ENCODE peak calls at places on chromosome 14, in seven cellular contexts. One of them, this sample, is unnamed.
A peak's percentile ranks its signal among the peaks of the same experiment; 100 is the strongest.

GRCh38 chr14:98069712-98070133 is 1202.3 kb downstream of the BCL11B start:
- DNase-seq in ovary: no peak
- DNase-seq in fibroblast of lung: no peak
- DNase-seq in CD4-positive, alpha-beta T cell: no peak
- DNase-seq in body of pancreas: peak; percentile 14
- DNase-seq in adrenal gland: no peak
- DNase-seq in pancreas: peak; percentile 25
- DNase-seq in this sample: peak; percentile 55

GRCh38 chr14:64337901-64338615 is 43.9 kb upstream of the ESR2 start:
- DNase-seq in ovary: no peak
- DNase-seq in fibroblast of lung: peak; percentile 54
- DNase-seq in CD4-positive, alpha-beta T cell: no peak
- DNase-seq in body of pancreas: peak; percentile 64
- DNase-seq in adrenal gland: peak; percentile 65
- DNase-seq in pancreas: peak; percentile 80
- DNase-seq in this sample: peak; percentile 32

GRCh38 chr14:73712540-73713141 is 1.5 kb downstream of the PNMA1 start:
- DNase-seq in ovary: no peak
- DNase-seq in fibroblast of lung: no peak
- DNase-seq in CD4-positive, alpha-beta T cell: peak; percentile 18
- DNase-seq in body of pancreas: no peak
- DNase-seq in adrenal gland: no peak
- DNase-seq in pancreas: no peak
- DNase-seq in this sample: peak; percentile 26

GRCh38 chr14:35174342-35174741 is 52.0 kb downstream of the PRORP start:
- DNase-seq in ovary: no peak
- DNase-seq in fibroblast of lung: no peak
- DNase-seq in CD4-positive, alpha-beta T cell: no peak
- DNase-seq in body of pancreas: no peak
- DNase-seq in adrenal gland: no peak
- DNase-seq in pancreas: no peak
- DNase-seq in this sample: no peak

GRCh38 chr14:50794063-50794645 is 36.8 kb downstream of the NIN start:
- DNase-seq in ovary: no peak
- DNase-seq in fibroblast of lung: no peak
- DNase-seq in CD4-positive, alpha-beta T cell: no peak
- DNase-seq in body of pancreas: no peak
- DNase-seq in adrenal gland: no peak
- DNase-seq in pancreas: no peak
- DNase-seq in this sample: no peak

GRCh38 chr14:20628063-20628854 is 13.2 kb downstream of the OR6S1 start:
- DNase-seq in ovary: no peak
- DNase-seq in fibroblast of lung: no peak
- DNase-seq in CD4-positive, alpha-beta T cell: no peak
- DNase-seq in body of pancreas: no peak
- DNase-seq in adrenal gland: no peak
- DNase-seq in pancreas: no peak
- DNase-seq in this sample: no peak

GRCh38 chr14:97944380-97944779 is 1147.2 kb downstream of the VRK1 start:
- DNase-seq in ovary: no peak
- DNase-seq in fibroblast of lung: no peak
- DNase-seq in CD4-positive, alpha-beta T cell: no peak
- DNase-seq in body of pancreas: no peak
- DNase-seq in adrenal gland: no peak
- DNase-seq in pancreas: no peak
- DNase-seq in this sample: no peak

GRCh38 chr14:95025218-95025617 is 132.1 kb downstream of the DICER1 start:
- DNase-seq in ovary: no peak
- DNase-seq in fibroblast of lung: no peak
- DNase-seq in CD4-positive, alpha-beta T cell: no peak
- DNase-seq in body of pancreas: no peak
- DNase-seq in adrenal gland: no peak
- DNase-seq in pancreas: no peak
- DNase-seq in this sample: no peak

GRCh38 chr14:100334904-100335303 is 11.8 kb downstream of the SLC25A47 start:
- DNase-seq in ovary: no peak
- DNase-seq in fibroblast of lung: no peak
- DNase-seq in CD4-positive, alpha-beta T cell: no peak
- DNase-seq in body of pancreas: no peak
- DNase-seq in adrenal gland: no peak
- DNase-seq in pancreas: peak; percentile 27
- DNase-seq in this sample: no peak

GRCh38 chr14:93592786-93593185 is 162.0 kb downstream of the UNC79 start:
- DNase-seq in ovary: no peak
- DNase-seq in fibroblast of lung: no peak
- DNase-seq in CD4-positive, alpha-beta T cell: no peak
- DNase-seq in body of pancreas: no peak
- DNase-seq in adrenal gland: no peak
- DNase-seq in pancreas: no peak
- DNase-seq in this sample: no peak

GRCh38 chr14:106442857-106443256 is 916.5 kb downstream of the TMEM121 start:
- DNase-seq in ovary: no peak
- DNase-seq in fibroblast of lung: no peak
- DNase-seq in CD4-positive, alpha-beta T cell: peak; percentile 35
- DNase-seq in body of pancreas: no peak
- DNase-seq in adrenal gland: no peak
- DNase-seq in pancreas: no peak
- DNase-seq in this sample: no peak

GRCh38 chr14:73789996-73790581 is 61.5 kb upstream of the PTGR2 start:
- DNase-seq in ovary: peak; percentile 68
- DNase-seq in fibroblast of lung: peak; percentile 98
- DNase-seq in CD4-positive, alpha-beta T cell: no peak
- DNase-seq in body of pancreas: no peak
- DNase-seq in adrenal gland: peak; percentile 91
- DNase-seq in pancreas: no peak
- DNase-seq in this sample: peak; percentile 86

GRCh38 chr14:79661762-79662161 is 549.5 kb downstream of the DIO2 start:
- DNase-seq in ovary: no peak
- DNase-seq in fibroblast of lung: no peak
- DNase-seq in CD4-positive, alpha-beta T cell: no peak
- DNase-seq in body of pancreas: no peak
- DNase-seq in adrenal gland: no peak
- DNase-seq in pancreas: no peak
- DNase-seq in this sample: no peak

GRCh38 chr14:63050694-63051093 is 5.4 kb upstream of the KCNH5 start:
- DNase-seq in ovary: no peak
- DNase-seq in fibroblast of lung: no peak
- DNase-seq in CD4-positive, alpha-beta T cell: no peak
- DNase-seq in body of pancreas: no peak
- DNase-seq in adrenal gland: no peak
- DNase-seq in pancreas: no peak
- DNase-seq in this sample: no peak

GRCh38 chr14:69850736-69851112 is 28.5 kb upstream of the SMOC1 start:
- DNase-seq in ovary: no peak
- DNase-seq in fibroblast of lung: no peak
- DNase-seq in CD4-positive, alpha-beta T cell: no peak
- DNase-seq in body of pancreas: no peak
- DNase-seq in adrenal gland: no peak
- DNase-seq in pancreas: no peak
- DNase-seq in this sample: no peak
- H3K27me3 ChIP-seq in ovary: no peaks in the 10 kb centered on the region
- H3K27me3 ChIP-seq in fibroblast of lung: no peaks in the 10 kb centered on the region
- H3K27me3 ChIP-seq in CD4-positive, alpha-beta T cell: no peaks in the 10 kb centered on the region
- H3K27me3 ChIP-seq in body of pancreas: no peaks in the 10 kb centered on the region
- H3K27me3 ChIP-seq in adrenal gland: peaks cover 4% of the 10 kb centered on the region
- H3K27me3 ChIP-seq in pancreas: no peaks in the 10 kb centered on the region
- H3K27me3 ChIP-seq in this sample: no peaks in the 10 kb centered on the region

DNA sequence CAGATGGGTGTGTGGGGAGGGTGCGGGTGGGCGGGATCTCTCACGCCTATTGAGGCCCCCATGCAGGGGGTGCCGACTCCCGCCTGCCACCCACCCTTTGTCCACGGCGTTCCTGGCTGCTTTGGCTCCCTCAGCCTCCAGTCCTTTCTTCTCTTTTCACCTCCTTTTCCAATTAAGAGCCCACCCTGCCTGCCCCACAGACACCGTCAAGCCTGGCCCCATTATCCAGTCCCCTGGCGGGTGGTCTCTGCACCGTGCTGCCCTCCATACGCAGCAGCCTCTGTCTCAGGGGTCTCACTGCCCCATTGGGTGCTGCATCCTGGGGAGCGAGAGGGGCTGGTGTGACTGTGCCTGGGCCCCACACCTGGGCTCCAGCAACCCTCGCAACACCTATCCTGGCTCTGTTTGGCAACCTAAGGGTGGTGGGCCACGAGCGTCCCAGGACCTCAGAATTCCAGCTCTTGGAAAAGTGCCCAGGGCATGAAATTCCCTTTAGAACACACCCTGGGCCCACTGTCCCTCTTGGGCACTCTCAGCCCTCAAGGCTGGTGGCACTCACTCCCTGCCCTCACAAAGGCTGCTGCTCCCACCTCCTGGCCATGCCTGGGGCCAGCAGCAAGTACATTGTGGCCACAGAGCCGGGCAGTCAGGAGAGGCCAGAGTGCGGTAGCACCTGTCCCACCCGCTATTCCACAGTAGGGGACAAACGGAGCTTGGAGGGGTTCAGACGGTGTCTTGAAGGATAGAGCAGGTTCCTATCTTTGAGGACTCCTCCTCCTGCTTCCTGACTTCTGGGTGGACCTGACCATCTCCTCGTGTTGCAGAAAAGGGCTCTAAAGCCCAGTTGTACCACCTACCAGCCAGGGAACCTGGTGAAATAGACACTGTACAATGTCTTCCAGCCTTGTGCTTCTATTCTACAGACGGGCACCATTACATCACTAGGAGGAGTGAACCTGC is 114.1 kb downstream of the KIF26A start:
- DNase-seq in ovary: no peak
- DNase-seq in fibroblast of lung: no peak
- DNase-seq in CD4-positive, alpha-beta T cell: no peak
- DNase-seq in body of pancreas: no peak
- DNase-seq in adrenal gland: peak; percentile 36
- DNase-seq in pancreas: peak; percentile 47
- DNase-seq in this sample: no peak
- H3K9me3 ChIP-seq in ovary: no peaks in the 10 kb centered on the region
- H3K9me3 ChIP-seq in fibroblast of lung: no peaks in the 10 kb centered on the region
- H3K9me3 ChIP-seq in CD4-positive, alpha-beta T cell: no peaks in the 10 kb centered on the region
- H3K9me3 ChIP-seq in body of pancreas: no peaks in the 10 kb centered on the region
- H3K9me3 ChIP-seq in adrenal gland: no peaks in the 10 kb centered on the region
- H3K9me3 ChIP-seq in pancreas: no peaks in the 10 kb centered on the region
- H3K9me3 ChIP-seq in this sample: no peaks in the 10 kb centered on the region

DNA sequence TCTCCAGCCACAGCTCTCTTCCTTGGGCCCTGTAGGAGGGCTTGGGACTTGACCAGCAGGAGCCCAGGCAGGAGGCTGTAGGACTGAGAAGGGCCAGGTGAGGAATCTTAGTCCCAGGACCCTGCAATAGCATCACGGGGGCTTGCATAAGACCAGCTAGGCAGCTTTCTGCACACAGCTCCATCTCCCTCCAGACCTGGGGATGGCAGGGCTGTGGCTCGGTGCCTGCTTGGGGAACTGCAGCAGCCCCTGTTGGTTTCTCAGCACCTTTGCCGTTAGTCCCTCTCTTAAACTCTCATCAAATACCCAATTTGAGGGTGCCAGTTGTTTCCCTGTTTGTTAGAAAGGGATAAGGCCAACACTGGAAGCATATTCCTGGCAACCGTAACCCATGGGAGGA is 14.3 kb downstream of the DIO3 start:
- DNase-seq in ovary: no peak
- DNase-seq in fibroblast of lung: no peak
- DNase-seq in CD4-positive, alpha-beta T cell: no peak
- DNase-seq in body of pancreas: no peak
- DNase-seq in adrenal gland: no peak
- DNase-seq in pancreas: peak; percentile 21
- DNase-seq in this sample: no peak
- H3K27me3 ChIP-seq in ovary: no peaks in the 10 kb centered on the region
- H3K27me3 ChIP-seq in fibroblast of lung: no peaks in the 10 kb centered on the region
- H3K27me3 ChIP-seq in CD4-positive, alpha-beta T cell: no peaks in the 10 kb centered on the region
- H3K27me3 ChIP-seq in body of pancreas: no peaks in the 10 kb centered on the region
- H3K27me3 ChIP-seq in adrenal gland: peaks cover 2% of the 10 kb centered on the region
- H3K27me3 ChIP-seq in pancreas: peaks cover 7% of the 10 kb centered on the region
- H3K27me3 ChIP-seq in this sample: no peaks in the 10 kb centered on the region

GRCh38 chr14:37213016-37213415 is 15.3 kb downstream of the MIPOL1 start:
- DNase-seq in ovary: no peak
- DNase-seq in fibroblast of lung: no peak
- DNase-seq in CD4-positive, alpha-beta T cell: no peak
- DNase-seq in body of pancreas: no peak
- DNase-seq in adrenal gland: no peak
- DNase-seq in pancreas: no peak
- DNase-seq in this sample: no peak

GRCh38 chr14:37210448-37210847 is 12.7 kb downstream of the MIPOL1 start:
- DNase-seq in ovary: no peak
- DNase-seq in fibroblast of lung: no peak
- DNase-seq in CD4-positive, alpha-beta T cell: no peak
- DNase-seq in body of pancreas: no peak
- DNase-seq in adrenal gland: no peak
- DNase-seq in pancreas: no peak
- DNase-seq in this sample: no peak

GRCh38 chr14:37221073-37221472 is 23.3 kb downstream of the MIPOL1 start:
- DNase-seq in ovary: no peak
- DNase-seq in fibroblast of lung: no peak
- DNase-seq in CD4-positive, alpha-beta T cell: no peak
- DNase-seq in body of pancreas: no peak
- DNase-seq in adrenal gland: no peak
- DNase-seq in pancreas: no peak
- DNase-seq in this sample: no peak

DNA sequence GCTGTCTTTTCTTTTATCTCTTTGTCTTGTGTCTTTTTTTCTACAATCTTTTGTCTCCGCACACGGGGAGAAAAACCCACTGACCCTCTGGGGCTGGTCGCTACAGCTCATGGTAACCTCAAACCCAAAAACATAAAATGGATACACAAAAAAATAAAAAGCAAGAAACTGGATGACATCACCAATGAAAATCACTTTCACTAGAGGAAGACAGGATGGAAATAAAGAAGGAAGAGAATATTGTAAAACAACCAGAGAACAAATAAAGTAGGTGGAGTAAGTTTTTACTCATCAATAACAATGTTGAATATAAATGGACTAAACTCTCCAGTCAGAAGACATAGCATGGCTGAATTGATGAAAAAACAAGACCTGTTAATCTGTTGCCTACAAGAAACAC is 17.6 kb downstream of the MIPOL1 start:
- DNase-seq in ovary: no peak
- DNase-seq in fibroblast of lung: no peak
- DNase-seq in CD4-positive, alpha-beta T cell: no peak
- DNase-seq in body of pancreas: no peak
- DNase-seq in adrenal gland: no peak
- DNase-seq in pancreas: no peak
- DNase-seq in this sample: no peak
- H3K9me3 ChIP-seq in ovary: no peaks in the 10 kb centered on the region
- H3K9me3 ChIP-seq in fibroblast of lung: no peaks in the 10 kb centered on the region
- H3K9me3 ChIP-seq in CD4-positive, alpha-beta T cell: no peaks in the 10 kb centered on the region
- H3K9me3 ChIP-seq in body of pancreas: no peaks in the 10 kb centered on the region
- H3K9me3 ChIP-seq in adrenal gland: no peaks in the 10 kb centered on the region
- H3K9me3 ChIP-seq in pancreas: no peaks in the 10 kb centered on the region
- H3K9me3 ChIP-seq in this sample: no peaks in the 10 kb centered on the region

DNA sequence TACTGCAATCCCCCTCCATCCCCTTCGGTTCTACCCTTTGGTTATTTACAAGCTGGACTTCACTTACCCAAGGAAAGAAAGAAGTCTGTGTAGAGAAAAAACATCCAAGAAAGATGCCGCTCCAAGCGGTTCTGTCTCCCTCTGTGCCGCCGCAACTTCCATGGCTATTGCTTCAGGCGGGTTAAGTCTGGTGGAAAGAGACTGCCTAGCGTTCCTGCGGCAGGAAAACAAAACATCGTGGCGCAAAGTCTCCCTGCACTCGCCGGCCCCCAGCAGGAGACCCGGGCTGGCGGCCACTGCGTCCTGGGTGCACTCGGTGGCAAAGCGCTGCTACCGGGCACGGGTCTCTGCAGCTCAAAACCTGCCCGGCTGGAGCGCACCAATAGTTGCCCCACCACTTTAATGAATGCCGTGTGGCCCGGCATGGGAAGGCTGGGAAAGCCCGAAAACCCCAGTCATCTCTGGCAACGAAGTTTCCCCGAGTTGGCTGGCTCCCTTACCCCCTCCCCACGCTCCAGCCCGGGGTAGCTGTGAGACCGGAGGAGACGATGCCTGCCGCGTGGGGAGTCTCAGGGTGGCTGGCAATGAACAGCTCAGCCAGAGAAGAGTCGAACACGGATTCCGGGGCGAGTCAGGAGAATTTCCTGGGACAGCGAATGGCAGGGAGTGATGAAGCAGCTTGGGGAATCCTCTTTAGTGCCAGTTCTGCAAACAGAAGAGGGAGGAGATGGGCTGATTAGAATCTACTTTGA is 3.5 kb upstream of the KCNK10 start:
- DNase-seq in ovary: no peak
- DNase-seq in fibroblast of lung: no peak
- DNase-seq in CD4-positive, alpha-beta T cell: no peak
- DNase-seq in body of pancreas: no peak
- DNase-seq in adrenal gland: no peak
- DNase-seq in pancreas: no peak
- DNase-seq in this sample: no peak
- H3K27me3 ChIP-seq in ovary: no peaks in the 10 kb centered on the region
- H3K27me3 ChIP-seq in fibroblast of lung: peaks cover 32% of the 10 kb centered on the region
- H3K27me3 ChIP-seq in CD4-positive, alpha-beta T cell: peaks cover 55% of the 10 kb centered on the region
- H3K27me3 ChIP-seq in body of pancreas: no peaks in the 10 kb centered on the region
- H3K27me3 ChIP-seq in adrenal gland: peaks cover 42% of the 10 kb centered on the region
- H3K27me3 ChIP-seq in pancreas: peaks cover 10% of the 10 kb centered on the region
- H3K27me3 ChIP-seq in this sample: peaks cover 30% of the 10 kb centered on the region

This sample was measured in MG63.